ENCODE peak calls at places on chromosomes 16 and 17, in seven cellular contexts. One of them, this sample, is unnamed.

GRCh38 chr16:68389006-68389405 is 59.3 kb downstream of the SMPD3 start:
- DNase-seq in CD8-positive, alpha-beta T cell: no peak
- DNase-seq in psoas muscle: no peak
- DNase-seq in suprapubic skin: no peak
- DNase-seq in astrocyte of the spinal cord: no peak
- DNase-seq in MM.1S: no peak
- DNase-seq in Calu3: no peak
- DNase-seq in this sample: no peak

GRCh38 chr17:8746501-8747236 is 2.0 kb upstream of the CCDC42 start:
- DNase-seq in astrocyte of the spinal cord: no peak
- DNase-seq in Calu3: no peak
- DNase-seq in psoas muscle: no peak
- DNase-seq in suprapubic skin: no peak
- DNase-seq in CD8-positive, alpha-beta T cell: no peak
- DNase-seq in MM.1S: no peak
- DNase-seq in this sample: no peak

GRCh38 chr17:82787081-82787848 is 35.4 kb downstream of the TBCD start:
- DNase-seq in Calu3: no peak
- DNase-seq in MM.1S: peak
- DNase-seq in psoas muscle: peak
- DNase-seq in CD8-positive, alpha-beta T cell: no peak
- DNase-seq in suprapubic skin: peak
- DNase-seq in astrocyte of the spinal cord: peak
- DNase-seq in this sample: no peak

GRCh38 chr17:74433421-74434121 is 1.7 kb downstream of the GPRC5C start:
- DNase-seq in astrocyte of the spinal cord: no peak
- DNase-seq in suprapubic skin: no peak
- DNase-seq in CD8-positive, alpha-beta T cell: no peak
- DNase-seq in psoas muscle: no peak
- DNase-seq in Calu3: no peak
- DNase-seq in MM.1S: no peak
- DNase-seq in this sample: no peak

GRCh38 chr16:71364306-71364705 is 5.8 kb downstream of the CALB2 start:
- DNase-seq in psoas muscle: no peak
- DNase-seq in astrocyte of the spinal cord: no peak
- DNase-seq in CD8-positive, alpha-beta T cell: no peak
- DNase-seq in MM.1S: no peak
- DNase-seq in suprapubic skin: no peak
- DNase-seq in Calu3: no peak
- DNase-seq in this sample: no peak

GRCh38 chr16:79284760-79285159 is 315.8 kb downstream of the MAF start:
- DNase-seq in astrocyte of the spinal cord: no peak
- DNase-seq in psoas muscle: no peak
- DNase-seq in CD8-positive, alpha-beta T cell: no peak
- DNase-seq in suprapubic skin: no peak
- DNase-seq in MM.1S: no peak
- DNase-seq in Calu3: no peak
- DNase-seq in this sample: no peak

GRCh38 chr16:47713225-47713595 is 252.1 kb downstream of the PHKB start:
- DNase-seq in CD8-positive, alpha-beta T cell: no peak
- DNase-seq in astrocyte of the spinal cord: peak
- DNase-seq in MM.1S: no peak
- DNase-seq in psoas muscle: no peak
- DNase-seq in Calu3: no peak
- DNase-seq in suprapubic skin: no peak
- DNase-seq in this sample: no peak

GRCh38 chr17:75325827-75326586 is 36.8 kb upstream of the SLC25A19 start:
- DNase-seq in psoas muscle: no peak
- DNase-seq in MM.1S: no peak
- DNase-seq in astrocyte of the spinal cord: peak
- DNase-seq in Calu3: no peak
- DNase-seq in suprapubic skin: no peak
- DNase-seq in CD8-positive, alpha-beta T cell: no peak
- DNase-seq in this sample: no peak

GRCh38 chr17:69450857-69451410 is 36.4 kb downstream of the MAP2K6 start:
- DNase-seq in psoas muscle: no peak
- DNase-seq in astrocyte of the spinal cord: peak
- DNase-seq in suprapubic skin: no peak
- DNase-seq in MM.1S: no peak
- DNase-seq in CD8-positive, alpha-beta T cell: no peak
- DNase-seq in Calu3: no peak
- DNase-seq in this sample: no peak

GRCh38 chr16:67993207-67994036 is 5.9 kb downstream of the DPEP2 start:
- DNase-seq in astrocyte of the spinal cord: peak
- DNase-seq in suprapubic skin: peak
- DNase-seq in Calu3: peak
- DNase-seq in CD8-positive, alpha-beta T cell: peak
- DNase-seq in MM.1S: peak
- DNase-seq in psoas muscle: peak
- DNase-seq in this sample: peak

GRCh38 chr16:88726981-88727380 is 20.7 kb downstream of the CTU2 start:
- DNase-seq in suprapubic skin: no peak
- DNase-seq in Calu3: no peak
- DNase-seq in astrocyte of the spinal cord: no peak
- DNase-seq in psoas muscle: no peak
- DNase-seq in MM.1S: no peak
- DNase-seq in CD8-positive, alpha-beta T cell: no peak
- DNase-seq in this sample: no peak

GRCh38 chr16:4317471-4318170 is 1.8 kb downstream of the GLIS2 start:
- DNase-seq in psoas muscle: peak
- DNase-seq in suprapubic skin: no peak
- DNase-seq in Calu3: peak
- DNase-seq in CD8-positive, alpha-beta T cell: no peak
- DNase-seq in MM.1S: no peak
- DNase-seq in astrocyte of the spinal cord: peak
- DNase-seq in this sample: no peak

GRCh38 chr16:4172070-4172469 is 55.8 kb upstream of the ADCY9 start:
- DNase-seq in CD8-positive, alpha-beta T cell: no peak
- DNase-seq in MM.1S: no peak
- DNase-seq in suprapubic skin: no peak
- DNase-seq in astrocyte of the spinal cord: no peak
- DNase-seq in psoas muscle: no peak
- DNase-seq in Calu3: no peak
- DNase-seq in this sample: no peak

GRCh38 chr16:9852003-9852402 is 330.2 kb downstream of the GRIN2A start:
- DNase-seq in psoas muscle: no peak
- DNase-seq in suprapubic skin: no peak
- DNase-seq in MM.1S: no peak
- DNase-seq in astrocyte of the spinal cord: no peak
- DNase-seq in CD8-positive, alpha-beta T cell: no peak
- DNase-seq in Calu3: no peak
- DNase-seq in this sample: no peak

GRCh38 chr16:25608002-25608401 is 83.8 kb upstream of the HS3ST4 start:
- DNase-seq in CD8-positive, alpha-beta T cell: no peak
- DNase-seq in psoas muscle: no peak
- DNase-seq in MM.1S: no peak
- DNase-seq in suprapubic skin: no peak
- DNase-seq in astrocyte of the spinal cord: no peak
- DNase-seq in Calu3: no peak
- DNase-seq in this sample: no peak

GRCh38 chr17:62065611-62066468 is 762 bp upstream of the MED13 start:
- DNase-seq in suprapubic skin: peak
- DNase-seq in CD8-positive, alpha-beta T cell: peak
- DNase-seq in astrocyte of the spinal cord: peak
- DNase-seq in psoas muscle: peak
- DNase-seq in Calu3: peak
- DNase-seq in MM.1S: peak
- DNase-seq in this sample: peak

GRCh38 chr16:63230383-63230782 is 1194.1 kb upstream of the CDH8 start:
- DNase-seq in psoas muscle: no peak
- DNase-seq in Calu3: no peak
- DNase-seq in CD8-positive, alpha-beta T cell: no peak
- DNase-seq in MM.1S: no peak
- DNase-seq in astrocyte of the spinal cord: no peak
- DNase-seq in suprapubic skin: no peak
- DNase-seq in this sample: no peak

GRCh38 chr16:67173808-67174705 is 3.7 kb downstream of the NOL3 start:
- DNase-seq in CD8-positive, alpha-beta T cell: peak
- DNase-seq in psoas muscle: peak
- DNase-seq in Calu3: peak
- DNase-seq in MM.1S: peak
- DNase-seq in suprapubic skin: no peak
- DNase-seq in astrocyte of the spinal cord: peak
- DNase-seq in this sample: no peak

DNA sequence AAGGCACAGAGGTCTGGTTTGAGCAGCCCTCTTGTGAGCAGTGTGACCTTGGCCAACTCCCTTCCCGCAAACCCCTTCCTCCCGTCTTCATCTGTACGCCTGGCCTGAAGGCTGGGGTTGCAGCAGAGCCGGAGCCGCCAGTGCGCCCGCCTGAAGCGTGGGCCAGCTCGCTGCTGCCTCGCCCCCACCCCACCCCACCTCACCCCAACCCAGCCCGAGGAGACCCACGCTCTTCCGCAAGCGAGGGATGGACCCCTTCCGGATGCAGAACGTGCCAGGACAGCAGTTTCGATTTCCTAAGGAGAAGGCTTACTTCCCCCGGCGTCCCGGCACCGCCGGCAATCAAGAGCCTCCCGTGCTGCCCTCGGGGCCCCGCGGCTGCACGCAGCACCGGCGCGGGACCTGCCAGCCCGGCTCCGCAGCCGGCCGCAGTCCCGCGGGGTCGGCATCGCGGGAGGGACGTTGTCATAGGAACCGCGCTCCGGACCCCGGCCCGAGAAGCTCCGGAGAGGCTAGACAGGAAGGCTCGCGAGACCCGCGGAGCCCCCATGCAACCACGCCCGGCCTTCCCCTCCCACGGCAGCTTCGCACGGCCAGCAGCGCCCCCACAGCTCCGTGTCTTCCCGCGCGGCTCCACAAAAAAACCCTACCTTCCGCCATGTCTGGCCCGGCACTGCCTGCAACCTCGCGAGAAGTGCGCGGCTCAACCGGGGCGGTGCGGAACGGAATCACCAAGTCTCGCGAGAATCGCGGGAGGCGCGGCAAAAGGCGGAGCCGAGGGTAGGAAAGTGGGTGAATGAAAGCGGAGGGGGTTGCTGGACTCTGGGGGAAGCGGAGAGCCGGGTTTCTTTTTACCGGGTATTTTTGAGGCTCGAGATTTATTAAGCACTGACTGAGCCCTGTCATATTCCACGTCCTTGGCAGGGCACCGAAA is at the start of gene ANKFY1:
- DNase-seq in MM.1S: peak
- DNase-seq in Calu3: peak
- DNase-seq in psoas muscle: peak
- DNase-seq in astrocyte of the spinal cord: peak
- DNase-seq in CD8-positive, alpha-beta T cell: peak
- DNase-seq in suprapubic skin: peak
- DNase-seq in this sample: peak
- TF ChIP-seq CTCF in MM.1S: no peak
- TF ChIP-seq CTCF in Calu3: no peak
- TF ChIP-seq CTCF in psoas muscle: peak
- TF ChIP-seq CTCF in astrocyte of the spinal cord: peak
- TF ChIP-seq CTCF in CD8-positive, alpha-beta T cell: no peak
- TF ChIP-seq CTCF in suprapubic skin: peak
- TF ChIP-seq CTCF in this sample: no peak

GRCh38 chr17:3046753-3047152 is 16.7 kb downstream of the OR1D5 start:
- DNase-seq in suprapubic skin: no peak
- DNase-seq in Calu3: no peak
- DNase-seq in psoas muscle: no peak
- DNase-seq in CD8-positive, alpha-beta T cell: no peak
- DNase-seq in astrocyte of the spinal cord: no peak
- DNase-seq in MM.1S: no peak
- DNase-seq in this sample: no peak

GRCh38 chr17:3040882-3041281 is 22.5 kb downstream of the OR1D5 start:
- DNase-seq in suprapubic skin: no peak
- DNase-seq in Calu3: no peak
- DNase-seq in astrocyte of the spinal cord: no peak
- DNase-seq in CD8-positive, alpha-beta T cell: no peak
- DNase-seq in psoas muscle: no peak
- DNase-seq in MM.1S: no peak
- DNase-seq in this sample: no peak

GRCh38 chr17:3038941-3039340 is 24.5 kb downstream of the OR1D5 start:
- DNase-seq in suprapubic skin: no peak
- DNase-seq in CD8-positive, alpha-beta T cell: no peak
- DNase-seq in psoas muscle: no peak
- DNase-seq in astrocyte of the spinal cord: no peak
- DNase-seq in Calu3: no peak
- DNase-seq in MM.1S: no peak
- DNase-seq in this sample: no peak

GRCh38 chr17:3039748-3040147 is 23.7 kb downstream of the OR1D5 start:
- DNase-seq in CD8-positive, alpha-beta T cell: no peak
- DNase-seq in psoas muscle: no peak
- DNase-seq in Calu3: no peak
- DNase-seq in MM.1S: no peak
- DNase-seq in suprapubic skin: no peak
- DNase-seq in astrocyte of the spinal cord: no peak
- DNase-seq in this sample: no peak

GRCh38 chr17:3043737-3044365 is 19.6 kb downstream of the OR1D5 start:
- DNase-seq in psoas muscle: no peak
- DNase-seq in Calu3: peak
- DNase-seq in astrocyte of the spinal cord: no peak
- DNase-seq in MM.1S: peak
- DNase-seq in CD8-positive, alpha-beta T cell: no peak
- DNase-seq in suprapubic skin: no peak
- DNase-seq in this sample: no peak
- TF ChIP-seq CTCF in psoas muscle: no peak
- TF ChIP-seq CTCF in Calu3: peak
- TF ChIP-seq CTCF in astrocyte of the spinal cord: no peak
- TF ChIP-seq CTCF in MM.1S: peak
- TF ChIP-seq CTCF in CD8-positive, alpha-beta T cell: no peak
- TF ChIP-seq CTCF in suprapubic skin: no peak
- TF ChIP-seq CTCF in this sample: peak

GRCh38 chr16:49621240-49622083 is 234.4 kb downstream of the ZNF423 start:
- DNase-seq in Calu3: no peak
- DNase-seq in psoas muscle: peak
- DNase-seq in CD8-positive, alpha-beta T cell: no peak
- DNase-seq in astrocyte of the spinal cord: peak
- DNase-seq in suprapubic skin: peak
- DNase-seq in MM.1S: no peak
- DNase-seq in this sample: peak
- TF ChIP-seq CTCF in Calu3: no peak
- TF ChIP-seq CTCF in psoas muscle: no peak
- TF ChIP-seq CTCF in CD8-positive, alpha-beta T cell: no peak
- TF ChIP-seq CTCF in astrocyte of the spinal cord: no peak
- TF ChIP-seq CTCF in suprapubic skin: no peak
- TF ChIP-seq CTCF in MM.1S: no peak
- TF ChIP-seq CTCF in this sample: no peak

DNA sequence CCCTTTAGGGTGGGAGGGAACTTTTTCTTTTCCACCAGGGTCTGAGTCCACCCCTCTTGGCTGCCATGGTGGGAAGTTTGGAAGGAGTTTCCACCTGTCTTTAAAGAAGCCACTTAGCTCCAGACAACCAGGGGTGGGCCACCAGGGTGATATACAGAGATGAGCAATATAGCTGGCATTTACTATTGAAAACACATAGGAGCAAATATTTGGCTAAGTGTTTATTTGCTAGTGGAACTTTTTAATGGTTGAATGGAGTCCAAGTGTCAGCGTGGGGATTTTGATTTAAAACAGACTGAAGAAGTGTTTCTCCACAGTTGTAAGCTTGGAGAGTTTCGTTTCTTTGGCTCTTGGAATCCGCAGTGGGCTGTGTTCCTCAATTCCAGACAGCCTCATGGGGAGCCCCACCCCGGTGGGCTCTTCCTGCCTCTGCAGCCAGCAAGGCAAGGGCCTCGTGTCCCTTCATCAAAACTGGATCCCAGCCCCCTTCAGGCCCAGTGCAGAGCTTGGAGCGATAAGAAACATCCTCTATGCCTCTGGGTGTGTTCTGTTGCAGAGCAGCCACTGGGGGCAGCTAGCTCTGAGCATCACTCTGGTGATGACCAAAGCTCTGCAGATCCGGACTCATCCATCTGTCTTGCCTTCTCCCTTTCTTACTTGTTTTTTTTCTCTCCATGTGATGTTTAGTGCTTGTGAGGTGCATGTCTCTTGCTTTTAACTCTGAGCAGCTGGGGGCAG is 36.1 kb downstream of the NOG start:
- DNase-seq in suprapubic skin: no peak
- DNase-seq in CD8-positive, alpha-beta T cell: no peak
- DNase-seq in MM.1S: no peak
- DNase-seq in psoas muscle: no peak
- DNase-seq in astrocyte of the spinal cord: peak
- DNase-seq in Calu3: peak
- DNase-seq in this sample: no peak
- TF ChIP-seq CTCF in suprapubic skin: peak
- TF ChIP-seq CTCF in CD8-positive, alpha-beta T cell: no peak
- TF ChIP-seq CTCF in MM.1S: no peak
- TF ChIP-seq CTCF in psoas muscle: no peak
- TF ChIP-seq CTCF in astrocyte of the spinal cord: peak
- TF ChIP-seq CTCF in Calu3: peak
- TF ChIP-seq CTCF in this sample: no peak

This sample was measured in mesothelial cell of epicardium.